ENCODE peak calls at places on chromosomes 5 and 9, in eight cellular contexts. B, U, O, A, H, Y, I and P are unnamed samples.
A peak's percentile ranks its signal among the peaks of the same experiment; 100 is the strongest.

GRCh38 chr5:159782995-159783300 is 133.3 kb upstream of the ADRA1B start:
- DNase-seq in I (no peak), B (no peak), Y (no peak), H (no peak), U (no peak), A (no peak), O (no peak), P (no peak)

GRCh38 chr5:80834710-80835109 is 125.5 kb upstream of the RASGRF2 start:
- DNase-seq in B (no peak), Y (no peak), A (no peak), O (no peak), U (no peak), H (no peak), I (no peak), P (no peak)

GRCh38 chr5:43312699-43313034 is 545 bp downstream of the HMGCS1 start:
- DNase-seq in I (no peak), B (no peak), U (no peak), Y (no peak), O (no peak), A (no peak), H (no peak), P (no peak)

GRCh38 chr5:151612689-151613427 is 21.7 kb upstream of the FAT2 start:
- DNase-seq in A (no peak), U (peak; percentile 23), Y (no peak), B (no peak), H (no peak), O (no peak), I (peak; percentile 13), P (no peak)

GRCh38 chr9:91119147-91119546 is 242.6 kb downstream of the AUH start:
- DNase-seq in B (no peak), O (no peak), Y (no peak), H (no peak), I (no peak), U (no peak), A (no peak), P (no peak)

GRCh38 chr5:93192107-93192506 is 388.9 kb downstream of the NR2F1-AS1 start:
- DNase-seq in O (no peak), H (no peak), Y (no peak), I (no peak), B (no peak), A (no peak), U (no peak), P (no peak)

GRCh38 chr9:116087751-116088194 is 65.8 kb upstream of the PAPPA start:
- DNase-seq in I (no peak), A (no peak), U (no peak), O (no peak), B (no peak), Y (no peak), H (no peak), P (no peak)

GRCh38 chr5:88889165-88890069 is 6.4 kb upstream of the MEF2C start:
- DNase-seq in U (no peak), A (peak; percentile 86), I (no peak), H (no peak), Y (no peak), B (no peak), O (peak; percentile 71), P (no peak)

GRCh38 chr5:122222580-122222979 is 89.5 kb upstream of the SNCAIP start:
- DNase-seq in U (no peak), Y (no peak), O (no peak), A (no peak), B (no peak), H (no peak), I (no peak), P (no peak)

GRCh38 chr9:100186356-100186755 is 87.3 kb downstream of the INVS start:
- DNase-seq in O (no peak), A (no peak), I (no peak), U (no peak), B (no peak), H (no peak), Y (no peak), P (no peak)

GRCh38 chr9:119667163-119667562 is 297.9 kb upstream of the BRINP1 start:
- DNase-seq in Y (no peak), U (no peak), O (no peak), H (no peak), A (no peak), I (no peak), B (no peak), P (no peak)

GRCh38 chr5:173016069-173016455 is 32.5 kb downstream of the ATP6V0E1 start:
- DNase-seq in B (no peak), A (no peak), I (no peak), O (no peak), U (no peak), H (no peak), Y (no peak), P (no peak)

GRCh38 chr5:178376906-178377582 is 144.4 kb upstream of the PHYKPL start:
- DNase-seq in H (no peak), B (no peak), U (no peak), O (no peak), I (no peak), Y (no peak), A (no peak), P (no peak)

GRCh38 chr5:157120102-157120501 is 11.3 kb upstream of the HAVCR2 start:
- DNase-seq in O (no peak), I (no peak), A (no peak), B (no peak), U (no peak), H (no peak), Y (no peak), P (no peak)

GRCh38 chr5:10555134-10555733 is 8.6 kb upstream of the ANKRD33B start:
- DNase-seq in A (no peak), O (no peak), I (no peak), H (no peak), B (peak; percentile 84), Y (no peak), U (no peak), P (no peak)

GRCh38 chr5:155839251-155840037 is 487.5 kb upstream of the SGCD start:
- DNase-seq in I (no peak), O (no peak), Y (no peak), A (no peak), U (no peak), B (no peak), H (peak; percentile 9), P (no peak)

GRCh38 chr5:115168829-115169391 is 798 bp downstream of the TRIM36 start:
- DNase-seq in A (peak; percentile 73), H (peak; percentile 37), U (no peak), Y (no peak), I (no peak), B (no peak), O (no peak), P (no peak)

GRCh38 chr5:195401-196160 is 4.3 kb downstream of the LRRC14B start:
- DNase-seq in U (no peak), A (peak; percentile 49), Y (no peak), B (no peak), H (no peak), O (no peak), I (no peak), P (no peak)

GRCh38 chr5:5140051-5141010 is at the start of gene ADAMTS16:
- DNase-seq in U (no peak), H (no peak), Y (no peak), I (no peak), B (no peak), O (no peak), A (no peak), P (no peak)

GRCh38 chr9:78188594-78188993 is 47.3 kb upstream of the CEP78 start:
- DNase-seq in H (no peak), U (no peak), O (no peak), I (no peak), B (no peak), A (no peak), Y (no peak), P (no peak)

GRCh38 chr9:120625222-120625621 is 45.3 kb upstream of the CDK5RAP2 start:
- DNase-seq in I (no peak), U (no peak), A (no peak), H (no peak), O (no peak), B (no peak), Y (no peak), P (no peak)

GRCh38 chr9:79699479-79699878 is 127.7 kb downstream of the TLE4 start:
- DNase-seq in Y (no peak), A (no peak), I (no peak), O (no peak), H (no peak), B (no peak), U (no peak), P (no peak)

GRCh38 chr5:111752426-111752965 is 4.5 kb downstream of the NREP start:
- DNase-seq in A (no peak), Y (no peak), I (no peak), O (no peak), B (no peak), H (no peak), U (no peak), P (no peak)

GRCh38 chr9:131739192-131739961 is 499 bp downstream of the RAPGEF1 start:
- DNase-seq in H (peak; percentile 57), I (no peak), Y (peak; percentile 9), A (peak; percentile 83), U (no peak), B (no peak), O (peak; percentile 57), P (peak; percentile 34)

GRCh38 chr5:167716376-167716775 is 575.1 kb upstream of the WWC1 start:
- DNase-seq in Y (no peak), I (no peak), H (no peak), A (no peak), O (no peak), B (no peak), U (no peak), P (no peak)

GRCh38 chr5:142245776-142246175 is 79.0 kb downstream of the SPRY4 start:
- DNase-seq in A (no peak), B (no peak), O (no peak), Y (no peak), I (no peak), H (no peak), U (no peak), P (no peak)

GRCh38 chr5:127609016-127609415 is 39.9 kb upstream of the CTXN3 start:
- DNase-seq in A (no peak), H (no peak), Y (no peak), I (no peak), O (no peak), U (no peak), B (no peak), P (no peak)

GRCh38 chr9:129252937-129253819 is 75.1 kb upstream of the IER5L start:
- DNase-seq in O (peak; percentile 69), Y (no peak), I (no peak), U (no peak), B (no peak), H (no peak), A (peak; percentile 60), P (no peak)